ENCODE peak calls at places on chromosomes 11 and 22, in five cellular contexts. S, J, U, T and X are unnamed samples.

GRCh38 chr22:34330432-34330831 is 410.2 kb upstream of the LARGE1 start:
- DNase-seq in S (no peak), J (no peak), U (no peak), T (no peak), X (no peak)

GRCh38 chr22:31162015-31162765 is 2.2 kb downstream of the RNF185 start:
- DNase-seq in S (no peak), J (no peak), U (no peak), T (no peak), X (no peak)

GRCh38 chr22:37314315-37315046 is 32.2 kb downstream of the CYTH4 start:
- DNase-seq in S (no peak), J (no peak), U (no peak), T (no peak), X (no peak)

GRCh38 chr22:36252754-36253522 is at the start of gene APOL1:
- DNase-seq in S (no peak), J (peak; percentile 62), U (peak; percentile 30), T (peak; percentile 63), X (no peak)

GRCh38 chr22:36873614-36874308 is 13.0 kb downstream of the NCF4 start:
- DNase-seq in S (peak; percentile 62), J (peak; percentile 69), U (peak; percentile 18), T (peak; percentile 62), X (peak; percentile 37)

GRCh38 chr11:88813233-88813915 is 252.4 kb downstream of the GRM5 start:
- DNase-seq in S (no peak), J (no peak), U (no peak), T (no peak), X (no peak)

GRCh38 chr11:102447941-102448868 is 4.4 kb downstream of the TMEM123 start:
- DNase-seq in S (no peak), J (no peak), U (no peak), T (no peak), X (no peak)

GRCh38 chr11:119728226-119728626 is 774 bp downstream of the NECTIN1 start:
- DNase-seq in S (no peak), J (no peak), U (no peak), T (no peak), X (no peak)

GRCh38 chr22:42879371-42880021 is 22.4 kb upstream of the ARFGAP3 start:
- DNase-seq in S (no peak), J (no peak), U (no peak), T (no peak), X (no peak)

GRCh38 chr11:1260023-1260501 is 37.2 kb downstream of the MUC5B start:
- DNase-seq in S (peak; percentile 91), J (no peak), U (peak; percentile 98), T (peak; percentile 37), X (peak; percentile 42)

GRCh38 chr22:33467718-33468117 is 409.5 kb upstream of the SYN3 start:
- DNase-seq in S (peak; percentile 15), J (no peak), U (no peak), T (no peak), X (no peak)

GRCh38 chr11:76579047-76579751 is 91.3 kb downstream of the LRRC32 start:
- DNase-seq in S (peak; percentile 23), J (no peak), U (peak; percentile 46), T (no peak), X (no peak)

GRCh38 chr11:117929568-117930207 is 486 bp upstream of the TMPRSS13 start:
- DNase-seq in S (no peak), J (no peak), U (no peak), T (no peak), X (no peak)

GRCh38 chr22:37995460-37995859 is 11.1 kb upstream of the SOX10 start:
- DNase-seq in S (no peak), J (no peak), U (no peak), T (no peak), X (no peak)

GRCh38 chr22:46010951-46011626 is 34.1 kb upstream of the WNT7B start:
- DNase-seq in S (no peak), J (no peak), U (no peak), T (peak; percentile 74), X (no peak)

GRCh38 chr11:134854391-134854991 is 442.4 kb upstream of the B3GAT1 start:
- DNase-seq in S (no peak), J (no peak), U (no peak), T (no peak), X (no peak)
- TF ChIP-seq MAX in S (no peak), J (no peak), U (no peak), T (no peak), X (no peak)

GRCh38 chr11:32090774-32091370 is at the start of gene RCN1:
- DNase-seq in S (peak; percentile 93), J (no peak), U (peak; percentile 51), T (peak; percentile 13), X (no peak)
- TF ChIP-seq POLR2AphosphoS5 in S (no peak), J (no peak), U (no peak), T (no peak), X (peak; percentile 29)

GRCh38 chr22:26483043-26483438 is 542 bp downstream of the HPS4 start:
- DNase-seq in S (no peak), J (no peak), U (no peak), T (no peak), X (no peak)
- TF ChIP-seq REST in S (peak; percentile 50), J (peak; percentile 68), U (no peak), T (peak; percentile 47), X (no peak)

GRCh38 chr11:85721191-85721590 is 35.2 kb upstream of the CCDC89 start:
- DNase-seq in S (no peak), J (no peak), U (no peak), T (no peak), X (no peak)

GRCh38 chr11:85718126-85718943 is 32.3 kb upstream of the CCDC89 start:
- DNase-seq in S (no peak), J (no peak), U (no peak), T (no peak), X (no peak)

GRCh38 chr11:85723088-85723487 is 37.1 kb upstream of the CCDC89 start:
- DNase-seq in S (no peak), J (no peak), U (no peak), T (no peak), X (no peak)

GRCh38 chr11:85717360-85717927 is 31.4 kb upstream of the CCDC89 start:
- DNase-seq in S (no peak), J (no peak), U (no peak), T (no peak), X (no peak)

DNA sequence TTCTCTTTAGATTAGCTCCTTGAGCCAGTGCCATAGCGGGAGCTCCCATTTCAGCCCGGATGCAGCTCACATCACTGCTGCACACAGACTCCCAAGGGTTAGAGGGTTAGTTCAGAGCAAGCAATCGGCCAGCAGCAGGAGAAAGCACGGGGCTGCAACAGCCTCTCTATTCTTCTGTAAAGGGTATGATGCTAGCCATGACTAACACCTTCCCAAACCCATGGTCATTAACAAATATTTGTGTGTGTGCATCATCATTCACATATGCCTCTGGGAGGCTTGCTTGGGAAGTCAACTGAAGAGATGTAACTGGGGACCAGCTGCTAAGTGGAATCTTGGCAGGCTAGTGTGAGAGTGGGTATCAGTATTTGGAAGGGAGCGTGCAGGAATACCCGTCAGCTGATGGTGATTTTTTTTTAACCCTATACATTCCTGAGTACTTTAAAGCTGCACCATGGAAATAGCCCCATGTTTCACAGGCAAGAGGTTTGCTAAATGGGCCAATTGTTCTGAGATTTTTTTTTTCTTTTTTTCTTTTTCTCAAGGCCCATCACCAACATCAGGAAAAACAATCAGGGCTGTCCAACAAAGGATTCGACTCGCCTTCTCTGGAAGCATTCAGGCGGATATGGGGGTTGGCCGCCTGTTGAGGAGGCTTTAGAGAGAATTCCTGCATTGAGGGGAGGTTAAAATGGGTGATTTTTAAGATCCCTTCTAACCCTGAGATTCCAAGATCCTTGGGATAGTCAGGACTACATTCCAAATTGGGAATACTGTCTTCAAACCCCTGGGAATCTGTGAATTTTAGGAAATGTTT is 33.2 kb upstream of the CCDC89 start:
- DNase-seq in S (no peak), J (no peak), U (no peak), T (peak; percentile 3), X (peak; percentile 82)
- TF ChIP-seq MAX in S (peak; percentile 82), J (no peak), U (no peak), T (no peak), X (peak; percentile 63)

DNA sequence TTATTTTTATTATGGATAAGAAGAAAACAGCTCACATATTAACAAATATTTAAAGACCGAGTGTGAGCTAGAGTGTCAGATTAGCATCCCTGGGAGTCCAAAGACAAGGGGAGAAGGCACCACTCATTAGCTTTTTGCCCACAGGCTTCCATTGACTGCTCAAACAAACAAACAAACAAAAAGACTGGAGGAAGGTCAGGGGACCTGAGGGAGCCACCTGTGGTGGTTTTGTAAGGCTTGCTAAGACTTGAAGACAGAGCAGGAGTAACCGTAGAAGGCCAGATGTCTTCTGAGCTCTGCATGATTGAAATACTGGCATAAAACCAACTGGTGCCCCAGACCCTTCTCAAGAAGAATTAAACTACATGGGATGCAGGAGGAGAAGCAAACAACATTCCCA is 395.2 kb upstream of the CNTN5 start:
- DNase-seq in S (no peak), J (no peak), U (no peak), T (no peak), X (no peak)
- TF ChIP-seq POLR2AphosphoS5 in S (no peak), J (no peak), U (no peak), T (no peak), X (no peak)

DNA sequence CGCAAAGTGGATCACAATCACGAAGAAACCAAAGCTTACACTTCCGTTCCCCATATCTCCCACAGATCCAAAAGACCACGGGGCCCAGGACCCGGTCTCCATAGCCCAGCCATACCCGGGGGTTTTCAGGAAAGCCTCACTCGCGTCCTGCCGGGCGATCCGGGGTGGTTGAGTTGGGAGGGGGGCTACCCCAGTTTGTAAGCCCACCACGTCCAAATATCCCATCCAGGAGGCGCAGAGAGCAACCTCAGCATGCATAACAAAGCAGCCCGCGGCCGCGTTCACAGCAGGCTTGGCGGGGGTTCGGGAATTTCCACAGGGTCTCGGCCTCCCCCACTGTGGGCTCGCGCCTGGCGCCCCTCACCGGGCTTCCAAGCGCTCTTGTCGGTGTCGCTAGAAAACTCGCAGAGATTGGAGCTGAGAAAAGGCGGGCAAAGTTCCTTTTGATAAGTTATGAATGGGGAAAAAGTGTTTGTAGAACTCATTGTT is 9.5 kb downstream of the SDF2L1 start:
- DNase-seq in S (peak; percentile 71), J (no peak), U (no peak), T (no peak), X (no peak)
- TF ChIP-seq REST in S (no peak), J (no peak), U (no peak), T (no peak), X (no peak)

DNA sequence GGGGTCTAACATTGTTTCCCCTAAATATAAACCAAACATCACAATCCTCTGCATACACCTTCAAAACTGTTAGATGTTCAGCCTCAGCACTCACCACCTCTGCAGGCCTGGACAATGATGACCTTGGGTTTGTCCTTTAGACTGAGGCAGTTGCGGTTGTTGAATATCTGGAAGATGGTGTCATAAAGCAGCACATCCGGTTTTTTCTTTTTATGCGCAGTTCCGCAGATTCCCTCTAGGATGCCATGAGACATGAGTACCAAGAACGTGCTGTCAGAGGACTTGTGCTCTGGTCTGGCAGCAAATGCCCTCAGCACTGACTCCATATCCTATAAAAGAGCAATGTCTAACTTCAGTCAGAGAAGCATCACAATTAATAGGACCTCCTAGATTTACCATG is 22.8 kb downstream of the CASP5 start:
- DNase-seq in S (no peak), J (no peak), U (no peak), T (peak; percentile 71), X (peak; percentile 37)
- TF ChIP-seq MAX in S (no peak), J (no peak), U (no peak), T (no peak), X (no peak)

DNA sequence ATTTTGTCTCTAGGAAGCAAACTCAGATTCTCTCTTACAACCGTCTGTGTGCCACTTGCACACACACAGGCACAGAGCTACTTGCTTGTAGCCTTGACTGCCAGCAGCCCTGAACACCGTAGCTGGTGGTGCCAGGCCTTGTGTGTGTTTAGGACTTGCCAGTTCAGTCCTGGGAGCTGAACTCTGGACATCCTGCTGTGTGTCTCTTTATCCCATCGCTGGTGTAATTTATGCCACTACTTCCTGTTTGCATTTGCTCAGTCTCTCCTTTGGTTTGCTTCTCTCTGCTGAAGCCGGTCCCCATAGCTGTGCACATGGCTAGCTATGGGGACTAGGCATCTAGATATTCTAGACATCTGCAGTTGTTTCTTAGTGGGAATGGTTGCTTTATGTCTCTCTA is 24.0 kb downstream of the MARK2 start:
- DNase-seq in S (no peak), J (no peak), U (no peak), T (peak; percentile 89), X (no peak)
- TF ChIP-seq POLR2AphosphoS5 in S (no peak), J (no peak), U (no peak), T (no peak), X (no peak)